ENCODE peak calls at places on chromosomes 4 and X, in ten cellular contexts. S, X, I, K, Z, Y, U, O, D and B are unnamed samples.

GRCh38 chr4:39587881-39588280 is 50.8 kb downstream of the SMIM14 start:
- DNase-seq in S (no peak), X (no peak), I (no peak), K (no peak), Z (no peak), Y (no peak), U (peak; percentile 27), O (peak; percentile 34), D (no peak), B (peak; percentile 77)

GRCh38 chr4:4494882-4495281 is 47.0 kb downstream of the STX18 start:
- DNase-seq in S (no peak), X (no peak), I (no peak), K (no peak), Z (no peak), Y (no peak), U (no peak), O (no peak), D (no peak), B (no peak)

GRCh38 chr4:152590179-152591031 is 54.5 kb upstream of the FBXW7 start:
- DNase-seq in S (no peak), X (peak; percentile 79), I (no peak), K (no peak), Z (no peak), Y (no peak), U (peak; percentile 75), O (peak; percentile 56), D (no peak), B (peak; percentile 91)

GRCh38 chrX:110914281-110914680 is 118.7 kb upstream of the CHRDL1 start:
- DNase-seq in S (no peak), X (no peak), I (no peak), K (no peak), Z (no peak), Y (no peak), U (no peak), O (no peak), D (no peak), B (no peak)

GRCh38 chrX:8688776-8689175 is 43.2 kb downstream of the ANOS1 start:
- DNase-seq in S (no peak), X (no peak), I (no peak), K (no peak), Z (no peak), Y (no peak), U (no peak), O (no peak), D (no peak), B (no peak)

GRCh38 chr4:94168321-94168720 is 39.3 kb upstream of the SMARCAD1 start:
- DNase-seq in S (no peak), X (no peak), I (no peak), K (no peak), Z (no peak), Y (no peak), U (no peak), O (peak; percentile 9), D (no peak), B (no peak)

GRCh38 chrX:129511689-129512088 is 11.6 kb downstream of the SMARCA1 start:
- DNase-seq in S (no peak), X (no peak), I (no peak), K (no peak), Z (no peak), Y (no peak), U (no peak), O (no peak), D (no peak), B (no peak)

GRCh38 chr4:3059896-3060295 is 14.4 kb downstream of the HTT-AS start:
- DNase-seq in S (no peak), X (no peak), I (no peak), K (no peak), Z (no peak), Y (no peak), U (no peak), O (no peak), D (no peak), B (no peak)

GRCh38 chr4:119211856-119212250 is 660 bp upstream of the USP53 start:
- DNase-seq in S (no peak), X (no peak), I (no peak), K (no peak), Z (no peak), Y (no peak), U (peak; percentile 7), O (no peak), D (no peak), B (no peak)

GRCh38 chr4:150746156-150746555 is 164.2 kb downstream of the MAB21L2 start:
- DNase-seq in S (no peak), X (no peak), I (no peak), K (no peak), Z (no peak), Y (no peak), U (no peak), O (no peak), D (no peak), B (no peak)

GRCh38 chrX:22686138-22686541 is 313.6 kb upstream of the DDX53 start:
- DNase-seq in S (no peak), X (no peak), I (peak; percentile 0), K (peak; percentile 72), Z (no peak), Y (no peak), U (peak; percentile 41), O (no peak), D (no peak), B (peak; percentile 81)

GRCh38 chr4:909131-909571 is 23.0 kb downstream of the GAK start:
- DNase-seq in S (no peak), X (no peak), I (no peak), K (no peak), Z (no peak), Y (no peak), U (no peak), O (no peak), D (peak; percentile 69), B (no peak)

GRCh38 chr4:182764137-182764536 is 153.0 kb downstream of the DCTD start:
- DNase-seq in S (no peak), X (no peak), I (no peak), K (no peak), Z (no peak), Y (no peak), U (no peak), O (no peak), D (no peak), B (no peak)

GRCh38 chr4:152935661-152936445 is at the start of gene FHDC1:
- DNase-seq in S (no peak), X (no peak), I (no peak), K (peak; percentile 54), Z (no peak), Y (no peak), U (peak; percentile 51), O (peak; percentile 56), D (peak; percentile 77), B (peak; percentile 35)

GRCh38 chrX:20317873-20318272 is 51.2 kb upstream of the RPS6KA3 start:
- DNase-seq in S (no peak), X (no peak), I (no peak), K (no peak), Z (no peak), Y (no peak), U (peak; percentile 9), O (peak; percentile 8), D (no peak), B (no peak)

GRCh38 chrX:68599256-68600152 is 48.0 kb upstream of the STARD8 start:
- DNase-seq in S (no peak), X (no peak), I (no peak), K (no peak), Z (no peak), Y (no peak), U (peak; percentile 19), O (no peak), D (no peak), B (peak; percentile 24)

GRCh38 chr4:33149658-33150057 is 2429.5 kb downstream of the PCDH7 start:
- DNase-seq in S (no peak), X (no peak), I (no peak), K (no peak), Z (no peak), Y (no peak), U (no peak), O (no peak), D (no peak), B (peak; percentile 2)

GRCh38 chr4:46123872-46124755 is at the start of gene GABRG1:
- DNase-seq in S (no peak), X (no peak), I (no peak), K (peak; percentile 48), Z (peak; percentile 53), Y (no peak), U (no peak), O (no peak), D (no peak), B (no peak)

GRCh38 chrX:24253030-24253429 is 60.8 kb downstream of the SUPT20HL2 start:
- DNase-seq in S (no peak), X (no peak), I (no peak), K (no peak), Z (no peak), Y (no peak), U (no peak), O (no peak), D (no peak), B (no peak)

GRCh38 chr4:73772353-73772752 is 32.0 kb downstream of the CXCL8 start:
- DNase-seq in S (no peak), X (no peak), I (no peak), K (no peak), Z (no peak), Y (no peak), U (no peak), O (no peak), D (no peak), B (no peak)

GRCh38 chr4:6716018-6716911 is at the start of gene BLOC1S4:
- DNase-seq in S (peak; percentile 84), X (no peak), I (peak; percentile 82), K (peak; percentile 95), Z (peak; percentile 78), Y (peak; percentile 79), U (peak; percentile 99), O (peak; percentile 97), D (peak; percentile 94), B (peak; percentile 90)

GRCh38 chrX:111131572-111131971 is 35.6 kb downstream of the PAK3 start:
- DNase-seq in S (no peak), X (no peak), I (no peak), K (no peak), Z (no peak), Y (no peak), U (no peak), O (peak; percentile 9), D (no peak), B (no peak)

GRCh38 chrX:115650916-115651315 is 89.9 kb downstream of the PLS3 start:
- DNase-seq in S (no peak), X (no peak), I (peak; percentile 10), K (peak; percentile 82), Z (no peak), Y (no peak), U (peak; percentile 33), O (peak; percentile 29), D (no peak), B (peak; percentile 8)

GRCh38 chrX:30582664-30583063 is 5.1 kb upstream of the TASL start:
- DNase-seq in S (no peak), X (no peak), I (no peak), K (no peak), Z (no peak), Y (no peak), U (no peak), O (no peak), D (no peak), B (no peak)

GRCh38 chrX:9163153-9163790 is 129.3 kb upstream of the FAM9B start:
- DNase-seq in S (no peak), X (no peak), I (no peak), K (peak; percentile 54), Z (no peak), Y (no peak), U (no peak), O (no peak), D (no peak), B (no peak)

GRCh38 chr4:183399616-183400015 is 44.8 kb upstream of the CDKN2AIP start:
- DNase-seq in S (no peak), X (no peak), I (no peak), K (no peak), Z (no peak), Y (no peak), U (no peak), O (no peak), D (peak; percentile 19), B (no peak)

GRCh38 chr4:71202703-71203102 is 136.1 kb upstream of the SLC4A4 start:
- DNase-seq in S (no peak), X (no peak), I (no peak), K (no peak), Z (no peak), Y (no peak), U (peak; percentile 27), O (no peak), D (no peak), B (no peak)

GRCh38 chrX:111270339-111270738 is at the start of gene CAPN6:
- DNase-seq in S (no peak), X (no peak), I (no peak), K (no peak), Z (no peak), Y (no peak), U (peak; percentile 40), O (peak; percentile 6), D (no peak), B (peak; percentile 5)